ENCODE peak calls at places on chromosomes 13 and 19, in six cellular contexts. One of them, this sample, is unnamed. For H3K36me3, the result is how much of the 10 kb centered on the place peaks cover.

GRCh38 chr13:20882206-20882605 is 20.3 kb downstream of the XPO4 start:
- DNase-seq in mesenchymal stem cell: no peak
- DNase-seq in CD4-positive, alpha-beta memory T cell: no peak
- DNase-seq in neuronal stem cell: no peak
- DNase-seq in endodermal cell: peak
- DNase-seq in neural progenitor cell: peak
- DNase-seq in this sample: no peak

GRCh38 chr19:38514812-38515633 is 81.5 kb downstream of the RYR1 start:
- DNase-seq in mesenchymal stem cell: peak
- DNase-seq in CD4-positive, alpha-beta memory T cell: peak
- DNase-seq in neuronal stem cell: peak
- DNase-seq in endodermal cell: peak
- DNase-seq in neural progenitor cell: peak
- DNase-seq in this sample: peak

GRCh38 chr19:3984584-3984907 is 717 bp downstream of the EEF2 start:
- DNase-seq in mesenchymal stem cell: no peak
- DNase-seq in CD4-positive, alpha-beta memory T cell: peak
- DNase-seq in neuronal stem cell: no peak
- DNase-seq in endodermal cell: peak
- DNase-seq in neural progenitor cell: no peak
- DNase-seq in this sample: peak

GRCh38 chr13:62512194-62513141 is 1096.8 kb upstream of the PCDH20 start:
- DNase-seq in mesenchymal stem cell: peak
- DNase-seq in CD4-positive, alpha-beta memory T cell: no peak
- DNase-seq in neuronal stem cell: peak
- DNase-seq in endodermal cell: peak
- DNase-seq in neural progenitor cell: peak
- DNase-seq in this sample: peak

GRCh38 chr19:49710372-49710951 is 19.5 kb downstream of the CPT1C start:
- DNase-seq in mesenchymal stem cell: peak
- DNase-seq in CD4-positive, alpha-beta memory T cell: no peak
- DNase-seq in neuronal stem cell: no peak
- DNase-seq in endodermal cell: no peak
- DNase-seq in neural progenitor cell: no peak
- DNase-seq in this sample: no peak

GRCh38 chr13:39637890-39638289 is 17.6 kb upstream of the COG6 start:
- DNase-seq in mesenchymal stem cell: no peak
- DNase-seq in CD4-positive, alpha-beta memory T cell: no peak
- DNase-seq in neuronal stem cell: no peak
- DNase-seq in endodermal cell: no peak
- DNase-seq in neural progenitor cell: no peak
- DNase-seq in this sample: no peak

GRCh38 chr13:57063007-57063406 is 77.7 kb upstream of the PRR20A start:
- DNase-seq in mesenchymal stem cell: no peak
- DNase-seq in CD4-positive, alpha-beta memory T cell: no peak
- DNase-seq in neuronal stem cell: no peak
- DNase-seq in endodermal cell: peak
- DNase-seq in neural progenitor cell: peak
- DNase-seq in this sample: no peak

GRCh38 chr13:83940742-83941141 is 58.5 kb upstream of the SLITRK1 start:
- DNase-seq in mesenchymal stem cell: no peak
- DNase-seq in CD4-positive, alpha-beta memory T cell: no peak
- DNase-seq in neuronal stem cell: no peak
- DNase-seq in endodermal cell: no peak
- DNase-seq in neural progenitor cell: no peak
- DNase-seq in this sample: no peak

GRCh38 chr19:55669418-55670279 is 5.4 kb upstream of the EPN1 start:
- DNase-seq in mesenchymal stem cell: no peak
- DNase-seq in CD4-positive, alpha-beta memory T cell: no peak
- DNase-seq in neuronal stem cell: no peak
- DNase-seq in endodermal cell: no peak
- DNase-seq in neural progenitor cell: no peak
- DNase-seq in this sample: no peak

GRCh38 chr19:55670280-55671053 is 4.6 kb upstream of the EPN1 start:
- DNase-seq in mesenchymal stem cell: no peak
- DNase-seq in CD4-positive, alpha-beta memory T cell: no peak
- DNase-seq in neuronal stem cell: no peak
- DNase-seq in endodermal cell: peak
- DNase-seq in neural progenitor cell: peak
- DNase-seq in this sample: no peak

GRCh38 chr19:55667511-55667910 is 7.5 kb upstream of the EPN1 start:
- DNase-seq in mesenchymal stem cell: no peak
- DNase-seq in CD4-positive, alpha-beta memory T cell: no peak
- DNase-seq in neuronal stem cell: no peak
- DNase-seq in endodermal cell: no peak
- DNase-seq in neural progenitor cell: no peak
- DNase-seq in this sample: no peak

GRCh38 chr19:55667958-55668357 is 7.1 kb upstream of the EPN1 start:
- DNase-seq in mesenchymal stem cell: no peak
- DNase-seq in CD4-positive, alpha-beta memory T cell: no peak
- DNase-seq in neuronal stem cell: no peak
- DNase-seq in endodermal cell: no peak
- DNase-seq in neural progenitor cell: no peak
- DNase-seq in this sample: peak

DNA sequence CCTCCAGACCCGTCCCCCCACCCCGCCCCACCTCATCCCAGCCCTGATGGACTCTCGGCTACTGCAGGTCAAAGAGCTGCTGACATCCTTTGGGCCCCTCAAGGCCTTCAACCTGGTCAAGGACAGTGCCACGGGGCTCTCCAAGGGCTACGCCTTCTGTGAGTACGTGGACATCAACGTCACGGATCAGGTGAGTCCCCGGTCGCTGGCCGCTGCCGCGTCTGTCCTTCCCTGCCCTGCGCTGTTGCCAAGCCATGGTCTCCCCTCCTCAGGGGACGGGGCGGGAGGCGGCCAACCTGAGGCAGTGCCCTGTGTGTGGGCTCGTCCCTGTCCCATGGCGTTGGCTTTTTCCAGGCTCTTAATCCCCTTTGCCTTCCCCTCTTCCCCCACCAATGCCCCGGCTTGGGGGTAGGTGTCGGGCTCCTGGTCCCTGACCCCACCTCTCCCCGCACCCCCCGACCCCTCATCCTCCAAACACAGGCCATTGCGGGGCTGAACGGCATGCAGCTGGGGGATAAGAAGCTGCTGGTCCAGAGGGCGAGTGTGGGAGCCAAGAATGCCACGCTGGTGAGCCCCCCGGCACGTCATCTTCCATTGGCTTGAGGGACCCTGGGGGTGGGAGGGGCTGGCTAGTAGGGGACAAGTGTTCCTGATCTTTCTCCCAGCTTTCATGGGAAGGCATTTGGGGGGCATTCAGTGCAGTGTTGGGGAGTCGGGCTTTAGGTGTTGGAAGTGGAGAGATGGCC is 6.2 kb upstream of the EPN1 start:
- DNase-seq in mesenchymal stem cell: no peak
- DNase-seq in CD4-positive, alpha-beta memory T cell: no peak
- DNase-seq in neuronal stem cell: no peak
- DNase-seq in endodermal cell: no peak
- DNase-seq in neural progenitor cell: no peak
- DNase-seq in this sample: no peak
- H3K36me3 ChIP-seq in mesenchymal stem cell: half or more
- H3K36me3 ChIP-seq in CD4-positive, alpha-beta memory T cell: half or more
- H3K36me3 ChIP-seq in neuronal stem cell: half or more
- H3K36me3 ChIP-seq in endodermal cell: half or more
- H3K36me3 ChIP-seq in neural progenitor cell: under half
- H3K36me3 ChIP-seq in this sample: under half

GRCh38 chr13:101565327-101565726 is 112.9 kb downstream of the ITGBL1 start:
- DNase-seq in mesenchymal stem cell: no peak
- DNase-seq in CD4-positive, alpha-beta memory T cell: no peak
- DNase-seq in neuronal stem cell: no peak
- DNase-seq in endodermal cell: no peak
- DNase-seq in neural progenitor cell: no peak
- DNase-seq in this sample: no peak
- H3K36me3 ChIP-seq in mesenchymal stem cell: under half
- H3K36me3 ChIP-seq in CD4-positive, alpha-beta memory T cell: under half
- H3K36me3 ChIP-seq in neuronal stem cell: under half
- H3K36me3 ChIP-seq in endodermal cell: under half
- H3K36me3 ChIP-seq in neural progenitor cell: under half
- H3K36me3 ChIP-seq in this sample: under half

DNA sequence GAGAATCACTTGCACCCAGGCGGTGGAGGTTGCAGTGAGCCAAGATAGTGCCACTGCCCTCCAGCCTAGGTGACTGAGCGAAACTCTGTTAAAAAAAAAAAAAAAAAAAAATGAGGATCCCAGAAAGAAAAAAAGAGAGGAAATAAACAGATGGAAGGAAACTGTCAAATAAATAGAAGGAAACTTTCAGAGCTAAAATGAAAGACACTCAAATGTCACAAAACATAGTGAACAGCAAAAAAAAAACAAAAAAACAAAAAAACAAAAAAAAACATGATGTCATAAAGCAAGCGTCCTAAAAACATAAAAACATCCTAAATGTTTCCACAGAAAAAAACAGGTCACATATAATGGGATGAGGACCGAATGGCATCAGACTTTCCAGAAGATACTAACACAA is 15.0 kb downstream of the MLLT1 start:
- DNase-seq in mesenchymal stem cell: no peak
- DNase-seq in CD4-positive, alpha-beta memory T cell: no peak
- DNase-seq in neuronal stem cell: no peak
- DNase-seq in endodermal cell: no peak
- DNase-seq in neural progenitor cell: no peak
- DNase-seq in this sample: no peak
- H3K36me3 ChIP-seq in mesenchymal stem cell: half or more
- H3K36me3 ChIP-seq in CD4-positive, alpha-beta memory T cell: under half
- H3K36me3 ChIP-seq in neuronal stem cell: half or more
- H3K36me3 ChIP-seq in endodermal cell: half or more
- H3K36me3 ChIP-seq in neural progenitor cell: under half
- H3K36me3 ChIP-seq in this sample: under half

DNA sequence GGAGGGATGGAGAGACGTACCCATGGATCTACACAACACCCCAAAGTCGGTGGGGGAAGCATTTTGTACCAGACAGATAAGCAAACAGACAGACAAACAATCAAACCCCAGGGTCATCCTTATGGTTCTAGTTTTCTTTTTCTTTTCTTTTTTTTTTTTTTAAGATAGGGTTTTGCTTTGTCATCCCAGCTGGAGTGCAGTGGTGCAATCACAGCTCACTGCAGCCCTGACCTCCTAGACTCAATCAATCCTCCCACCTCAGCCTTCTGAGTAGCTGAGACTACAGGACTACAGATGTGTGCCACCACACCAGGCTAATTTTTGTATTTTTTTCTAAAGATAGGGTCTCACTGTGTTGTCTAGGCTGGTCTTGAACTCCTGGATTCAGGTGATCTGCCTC is 17.9 kb upstream of the FBL start:
- DNase-seq in mesenchymal stem cell: no peak
- DNase-seq in CD4-positive, alpha-beta memory T cell: no peak
- DNase-seq in neuronal stem cell: no peak
- DNase-seq in endodermal cell: no peak
- DNase-seq in neural progenitor cell: no peak
- DNase-seq in this sample: no peak
- H3K36me3 ChIP-seq in mesenchymal stem cell: under half
- H3K36me3 ChIP-seq in CD4-positive, alpha-beta memory T cell: under half
- H3K36me3 ChIP-seq in neuronal stem cell: under half
- H3K36me3 ChIP-seq in endodermal cell: under half
- H3K36me3 ChIP-seq in neural progenitor cell: under half
- H3K36me3 ChIP-seq in this sample: under half